ENCODE peak calls at places on chromosome 1, in seven cellular contexts. One of them, this sample, is unnamed.

GRCh38 chr1:244163131-244163530 is 112.0 kb downstream of the ZBTB18 start:
- DNase-seq in kidney: no peak
- DNase-seq in HAP-1: no peak
- DNase-seq in CD8-positive, alpha-beta memory T cell: no peak
- DNase-seq in PC-9: no peak
- DNase-seq in astrocyte: peak; percentile 16
- DNase-seq in adrenal gland: no peak
- DNase-seq in this sample: no peak

GRCh38 chr1:109969430-109969829 is 15.1 kb upstream of the AHCYL1 start:
- DNase-seq in kidney: no peak
- DNase-seq in HAP-1: no peak
- DNase-seq in CD8-positive, alpha-beta memory T cell: no peak
- DNase-seq in PC-9: no peak
- DNase-seq in astrocyte: peak; percentile 60
- DNase-seq in adrenal gland: no peak
- DNase-seq in this sample: no peak

GRCh38 chr1:172105230-172105629 is 263.9 kb downstream of the DNM3 start:
- DNase-seq in kidney: no peak
- DNase-seq in HAP-1: no peak
- DNase-seq in CD8-positive, alpha-beta memory T cell: no peak
- DNase-seq in PC-9: no peak
- DNase-seq in astrocyte: no peak
- DNase-seq in adrenal gland: no peak
- DNase-seq in this sample: no peak

GRCh38 chr1:30682396-30683275 is 40.7 kb downstream of the MATN1 start:
- DNase-seq in kidney: no peak
- DNase-seq in HAP-1: no peak
- DNase-seq in CD8-positive, alpha-beta memory T cell: no peak
- DNase-seq in PC-9: no peak
- DNase-seq in astrocyte: no peak
- DNase-seq in adrenal gland: no peak
- DNase-seq in this sample: no peak

GRCh38 chr1:999797-1000356 is at the start of gene HES4:
- DNase-seq in kidney: peak; percentile 97
- DNase-seq in HAP-1: peak; percentile 96
- DNase-seq in CD8-positive, alpha-beta memory T cell: peak; percentile 49
- DNase-seq in PC-9: peak; percentile 94
- DNase-seq in astrocyte: peak; percentile 82
- DNase-seq in adrenal gland: peak; percentile 74
- DNase-seq in this sample: peak; percentile 67

GRCh38 chr1:18005238-18005637 is 102.4 kb upstream of the IGSF21 start:
- DNase-seq in kidney: no peak
- DNase-seq in HAP-1: no peak
- DNase-seq in CD8-positive, alpha-beta memory T cell: no peak
- DNase-seq in PC-9: no peak
- DNase-seq in astrocyte: no peak
- DNase-seq in adrenal gland: no peak
- DNase-seq in this sample: no peak

GRCh38 chr1:228148196-228148861 is 1.4 kb upstream of the GJC2 start:
- DNase-seq in kidney: peak; percentile 68
- DNase-seq in HAP-1: no peak
- DNase-seq in CD8-positive, alpha-beta memory T cell: no peak
- DNase-seq in PC-9: no peak
- DNase-seq in astrocyte: no peak
- DNase-seq in adrenal gland: peak; percentile 17
- DNase-seq in this sample: no peak

GRCh38 chr1:185720633-185721272 is 13.4 kb upstream of the HMCN1 start:
- DNase-seq in kidney: no peak
- DNase-seq in HAP-1: no peak
- DNase-seq in CD8-positive, alpha-beta memory T cell: no peak
- DNase-seq in PC-9: no peak
- DNase-seq in astrocyte: peak; percentile 76
- DNase-seq in adrenal gland: no peak
- DNase-seq in this sample: no peak

GRCh38 chr1:227428803-227429202 is 110.5 kb upstream of the CDC42BPA start:
- DNase-seq in kidney: peak; percentile 72
- DNase-seq in HAP-1: no peak
- DNase-seq in CD8-positive, alpha-beta memory T cell: no peak
- DNase-seq in PC-9: peak; percentile 79
- DNase-seq in astrocyte: peak; percentile 50
- DNase-seq in adrenal gland: no peak
- DNase-seq in this sample: no peak

GRCh38 chr1:57422271-57423134 is 1.4 kb downstream of the DAB1 start:
- DNase-seq in kidney: no peak
- DNase-seq in HAP-1: no peak
- DNase-seq in CD8-positive, alpha-beta memory T cell: no peak
- DNase-seq in PC-9: no peak
- DNase-seq in astrocyte: peak; percentile 22
- DNase-seq in adrenal gland: no peak
- DNase-seq in this sample: no peak

GRCh38 chr1:227111782-227112181 is 171.7 kb downstream of the COQ8A start:
- DNase-seq in kidney: no peak
- DNase-seq in HAP-1: no peak
- DNase-seq in CD8-positive, alpha-beta memory T cell: no peak
- DNase-seq in PC-9: no peak
- DNase-seq in astrocyte: no peak
- DNase-seq in adrenal gland: no peak
- DNase-seq in this sample: no peak

GRCh38 chr1:171916315-171916771 is 75.0 kb downstream of the DNM3 start:
- DNase-seq in kidney: no peak
- DNase-seq in HAP-1: no peak
- DNase-seq in CD8-positive, alpha-beta memory T cell: no peak
- DNase-seq in PC-9: no peak
- DNase-seq in astrocyte: no peak
- DNase-seq in adrenal gland: no peak
- DNase-seq in this sample: no peak

DNA sequence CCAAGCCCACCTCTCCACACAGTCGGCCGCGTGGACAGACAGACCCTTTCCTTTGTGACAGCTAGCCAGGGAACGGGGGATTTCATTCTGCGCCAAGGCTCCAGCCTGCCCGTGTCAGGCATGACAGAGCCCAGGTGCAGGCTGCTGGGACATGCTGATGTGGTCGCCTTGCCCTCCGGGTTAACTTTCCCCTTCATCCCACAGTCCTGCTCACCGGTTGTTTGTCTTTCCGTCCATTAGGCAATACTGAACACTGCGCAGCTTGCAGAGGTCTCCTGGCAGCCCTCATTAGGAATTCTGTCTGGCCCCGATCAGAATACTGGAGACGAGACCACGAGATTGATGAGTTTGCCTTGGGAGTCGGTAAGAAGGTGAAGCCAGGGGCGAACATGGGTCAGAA is 62.8 kb downstream of the SPSB1 start:
- DNase-seq in kidney: no peak
- DNase-seq in HAP-1: no peak
- DNase-seq in CD8-positive, alpha-beta memory T cell: no peak
- DNase-seq in PC-9: no peak
- DNase-seq in astrocyte: no peak
- DNase-seq in adrenal gland: no peak
- DNase-seq in this sample: no peak
- H3K36me3 ChIP-seq in kidney: peaks cover 7% of the 10 kb centered on the region
- H3K36me3 ChIP-seq in HAP-1: no peaks in the 10 kb centered on the region
- H3K36me3 ChIP-seq in CD8-positive, alpha-beta memory T cell: peaks cover 4% of the 10 kb centered on the region
- H3K36me3 ChIP-seq in PC-9: no peaks in the 10 kb centered on the region
- H3K36me3 ChIP-seq in astrocyte: peaks cover 19% of the 10 kb centered on the region
- H3K36me3 ChIP-seq in adrenal gland: peaks cover 7% of the 10 kb centered on the region
- H3K36me3 ChIP-seq in this sample: peaks cover 37% of the 10 kb centered on the region

DNA sequence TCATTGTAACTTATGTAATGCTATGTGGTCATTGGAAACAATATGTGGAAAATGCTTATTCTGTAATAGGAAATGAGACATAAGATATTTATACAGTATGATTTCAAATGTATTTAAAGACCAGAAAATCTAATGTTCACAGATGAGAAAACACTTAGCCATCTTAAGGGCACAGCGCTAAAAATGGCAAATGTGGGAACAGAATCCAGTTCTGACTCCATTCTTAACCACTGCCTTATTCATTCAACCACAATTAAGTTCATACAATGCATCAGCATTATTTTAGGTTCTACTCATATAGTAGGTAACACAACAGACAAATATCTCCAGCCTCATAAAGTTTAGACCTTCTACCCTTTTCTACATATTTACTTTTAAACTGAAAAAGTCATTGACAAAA is 12.4 kb downstream of the CSDE1 start:
- DNase-seq in kidney: no peak
- DNase-seq in HAP-1: no peak
- DNase-seq in CD8-positive, alpha-beta memory T cell: no peak
- DNase-seq in PC-9: no peak
- DNase-seq in astrocyte: peak; percentile 65
- DNase-seq in adrenal gland: no peak
- DNase-seq in this sample: no peak
- H3K36me3 ChIP-seq in kidney: peaks cover 18% of the 10 kb centered on the region
- H3K36me3 ChIP-seq in HAP-1: peaks cover 77% of the 10 kb centered on the region
- H3K36me3 ChIP-seq in CD8-positive, alpha-beta memory T cell: peaks cover 37% of the 10 kb centered on the region
- H3K36me3 ChIP-seq in PC-9: peaks cover 89% of the 10 kb centered on the region
- H3K36me3 ChIP-seq in astrocyte: peaks cover 55% of the 10 kb centered on the region
- H3K36me3 ChIP-seq in adrenal gland: peaks cover 19% of the 10 kb centered on the region
- H3K36me3 ChIP-seq in this sample: peaks cover 12% of the 10 kb centered on the region

GRCh38 chr1:52695627-52696026 is 2.5 kb downstream of the COA7 start:
- DNase-seq in kidney: no peak
- DNase-seq in HAP-1: no peak
- DNase-seq in CD8-positive, alpha-beta memory T cell: no peak
- DNase-seq in PC-9: no peak
- DNase-seq in astrocyte: no peak
- DNase-seq in adrenal gland: no peak
- DNase-seq in this sample: peak; percentile 21
- H3K36me3 ChIP-seq in kidney: no peaks in the 10 kb centered on the region
- H3K36me3 ChIP-seq in HAP-1: peaks cover 33% of the 10 kb centered on the region
- H3K36me3 ChIP-seq in CD8-positive, alpha-beta memory T cell: no peaks in the 10 kb centered on the region
- H3K36me3 ChIP-seq in PC-9: peaks cover 16% of the 10 kb centered on the region
- H3K36me3 ChIP-seq in astrocyte: peaks cover 14% of the 10 kb centered on the region
- H3K36me3 ChIP-seq in adrenal gland: peaks cover 19% of the 10 kb centered on the region
- H3K36me3 ChIP-seq in this sample: peaks cover 12% of the 10 kb centered on the region

GRCh38 chr1:225534135-225534534 is 106.3 kb upstream of the LBR start:
- DNase-seq in kidney: no peak
- DNase-seq in HAP-1: no peak
- DNase-seq in CD8-positive, alpha-beta memory T cell: no peak
- DNase-seq in PC-9: no peak
- DNase-seq in astrocyte: no peak
- DNase-seq in adrenal gland: no peak
- DNase-seq in this sample: no peak

GRCh38 chr1:225534772-225535171 is 106.9 kb upstream of the LBR start:
- DNase-seq in kidney: no peak
- DNase-seq in HAP-1: no peak
- DNase-seq in CD8-positive, alpha-beta memory T cell: no peak
- DNase-seq in PC-9: no peak
- DNase-seq in astrocyte: no peak
- DNase-seq in adrenal gland: no peak
- DNase-seq in this sample: no peak

GRCh38 chr1:225529726-225530125 is 101.9 kb upstream of the LBR start:
- DNase-seq in kidney: no peak
- DNase-seq in HAP-1: no peak
- DNase-seq in CD8-positive, alpha-beta memory T cell: no peak
- DNase-seq in PC-9: no peak
- DNase-seq in astrocyte: no peak
- DNase-seq in adrenal gland: no peak
- DNase-seq in this sample: no peak

GRCh38 chr1:225533238-225533637 is 105.4 kb upstream of the LBR start:
- DNase-seq in kidney: no peak
- DNase-seq in HAP-1: no peak
- DNase-seq in CD8-positive, alpha-beta memory T cell: no peak
- DNase-seq in PC-9: no peak
- DNase-seq in astrocyte: no peak
- DNase-seq in adrenal gland: no peak
- DNase-seq in this sample: no peak

DNA sequence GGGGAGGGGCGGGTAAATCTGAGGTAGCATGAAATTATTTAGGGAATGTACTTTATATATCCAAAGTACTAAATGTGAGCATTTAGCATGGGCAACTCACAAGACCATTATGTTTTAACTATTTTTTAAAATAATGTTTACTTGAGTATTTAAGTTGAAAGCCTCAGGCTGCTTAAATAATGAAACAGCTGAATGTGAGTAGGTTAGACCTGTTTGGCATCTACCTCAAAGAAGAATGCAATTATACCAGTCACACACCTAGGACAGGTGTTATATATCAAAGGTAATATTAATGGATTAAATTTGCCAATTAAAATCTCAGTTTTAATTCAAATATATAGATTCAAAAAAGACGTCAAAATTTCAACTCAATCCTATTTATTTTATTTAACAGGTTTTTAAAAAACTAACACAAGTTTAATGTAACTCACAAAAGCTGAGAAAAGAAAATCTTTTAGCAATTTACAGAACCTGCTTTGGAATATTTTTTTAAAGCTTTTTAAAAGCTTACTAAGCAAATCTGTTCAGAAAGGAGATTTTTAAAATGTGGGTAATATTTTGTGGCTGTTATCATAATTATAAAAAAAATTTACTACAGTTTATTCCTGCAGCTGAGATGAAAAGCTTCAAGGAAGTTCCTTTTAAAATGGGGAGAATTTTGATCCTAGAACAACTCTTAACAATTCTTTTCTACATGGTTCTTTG is 104.6 kb upstream of the LBR start:
- DNase-seq in kidney: no peak
- DNase-seq in HAP-1: no peak
- DNase-seq in CD8-positive, alpha-beta memory T cell: no peak
- DNase-seq in PC-9: no peak
- DNase-seq in astrocyte: no peak
- DNase-seq in adrenal gland: no peak
- DNase-seq in this sample: no peak
- H3K36me3 ChIP-seq in kidney: no peaks in the 10 kb centered on the region
- H3K36me3 ChIP-seq in HAP-1: peaks cover 4% of the 10 kb centered on the region
- H3K36me3 ChIP-seq in CD8-positive, alpha-beta memory T cell: no peaks in the 10 kb centered on the region
- H3K36me3 ChIP-seq in PC-9: peaks cover 15% of the 10 kb centered on the region
- H3K36me3 ChIP-seq in astrocyte: peaks cover 19% of the 10 kb centered on the region
- H3K36me3 ChIP-seq in adrenal gland: no peaks in the 10 kb centered on the region
- H3K36me3 ChIP-seq in this sample: peaks cover 8% of the 10 kb centered on the region

DNA sequence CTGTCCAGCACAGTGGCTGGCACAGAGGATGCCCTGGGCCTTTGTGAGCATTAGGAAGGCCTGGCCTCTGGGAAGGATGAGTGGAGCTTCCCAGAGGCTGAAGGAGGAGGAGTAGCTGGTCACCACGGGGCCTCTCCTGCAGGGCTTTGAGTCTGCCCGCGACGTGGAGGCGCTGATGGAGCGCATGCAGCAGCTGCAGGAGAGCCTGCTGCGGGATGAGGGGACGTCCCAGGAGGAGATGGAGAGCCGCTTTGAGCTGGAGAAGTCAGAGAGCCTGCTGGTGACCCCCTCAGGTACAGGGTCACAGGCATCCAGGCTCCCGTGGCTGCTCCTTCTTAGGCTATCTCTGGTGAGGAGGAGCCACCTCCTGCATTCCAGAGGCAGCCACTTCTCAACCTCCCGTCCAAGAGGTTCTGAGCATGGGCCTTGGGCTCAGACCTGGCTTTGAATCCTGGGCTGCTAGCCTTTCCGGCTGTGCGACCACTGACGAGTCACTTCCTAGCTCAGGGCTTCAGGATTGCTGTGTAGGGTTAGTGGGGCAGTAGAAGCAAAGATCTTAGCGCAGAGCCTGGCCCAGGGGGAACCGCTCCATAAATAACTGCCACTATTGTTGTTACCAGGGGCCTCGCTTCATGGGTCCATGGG is 14.0 kb downstream of the SESN2 start:
- DNase-seq in kidney: no peak
- DNase-seq in HAP-1: no peak
- DNase-seq in CD8-positive, alpha-beta memory T cell: no peak
- DNase-seq in PC-9: no peak
- DNase-seq in astrocyte: no peak
- DNase-seq in adrenal gland: no peak
- DNase-seq in this sample: no peak
- H3K36me3 ChIP-seq in kidney: peaks cover 38% of the 10 kb centered on the region
- H3K36me3 ChIP-seq in HAP-1: peaks cover 84% of the 10 kb centered on the region
- H3K36me3 ChIP-seq in CD8-positive, alpha-beta memory T cell: peaks cover 10% of the 10 kb centered on the region
- H3K36me3 ChIP-seq in PC-9: peaks cover 4% of the 10 kb centered on the region
- H3K36me3 ChIP-seq in astrocyte: peaks cover 23% of the 10 kb centered on the region
- H3K36me3 ChIP-seq in adrenal gland: peaks cover 51% of the 10 kb centered on the region
- H3K36me3 ChIP-seq in this sample: peaks cover 57% of the 10 kb centered on the region

This sample was measured in ascending aorta.